ENCODE peak calls at places on chromosomes 11 and 22, in eight cellular contexts. R is K562, H is A549, F is ovary, B is stomach, Q is suprapubic skin, V is sigmoid colon, K is HepG2. T is an unnamed sample.

GRCh38 chr22:48827228-48827810 is 1000.4 kb downstream of the BRD1 start:
- DNase-seq in H (no peak), V (no peak), F (no peak), K (no peak), R (no peak), B (no peak), Q (peak; percentile 39), T (no peak)

GRCh38 chr11:77201370-77201769 is 73.3 kb downstream of the MYO7A start:
- DNase-seq in H (no peak), Q (peak; percentile 51), R (no peak), F (no peak), B (no peak), V (peak; percentile 38), K (no peak), T (no peak)

GRCh38 chr22:32123657-32124056 is 35.4 kb downstream of the C22orf42 start:
- DNase-seq in H (no peak), Q (no peak), R (no peak), V (no peak), F (no peak), B (no peak), K (no peak), T (no peak)

GRCh38 chr11:117182551-117182935 is 4.0 kb downstream of the SIDT2 start:
- DNase-seq in B (peak; percentile 24), H (no peak), F (no peak), R (no peak), V (peak; percentile 61), Q (no peak), K (no peak), T (no peak)

GRCh38 chr11:88410636-88411035 is 73.1 kb upstream of the CTSC start:
- DNase-seq in K (no peak), Q (no peak), B (no peak), V (no peak), F (no peak), H (no peak), R (no peak), T (no peak)

GRCh38 chr11:117933475-117933874 is 4.3 kb upstream of the TMPRSS13 start:
- DNase-seq in B (no peak), V (no peak), F (no peak), R (no peak), K (no peak), Q (no peak), H (no peak), T (no peak)

GRCh38 chr22:31870890-31871289 is 73.4 kb upstream of the YWHAH start:
- DNase-seq in H (peak; percentile 68), R (no peak), V (no peak), K (no peak), Q (no peak), B (no peak), F (no peak), T (peak; percentile 19)

GRCh38 chr22:25760848-25761595 is 19.0 kb downstream of the MYO18B start:
- DNase-seq in K (no peak), B (no peak), R (no peak), V (no peak), H (no peak), F (no peak), Q (no peak), T (no peak)

GRCh38 chr11:9606799-9607510 is 33.5 kb downstream of the WEE1 start:
- DNase-seq in Q (no peak), B (no peak), V (no peak), K (peak; percentile 69), H (no peak), F (no peak), R (no peak), T (no peak)

GRCh38 chr11:2302280-2302843 is 549 bp downstream of the TSPAN32 start:
- DNase-seq in Q (no peak), H (no peak), F (no peak), B (no peak), V (no peak), K (no peak), R (peak; percentile 53), T (no peak)

GRCh38 chr11:8906629-8907028 is 4.4 kb upstream of the AKIP1 start:
- DNase-seq in Q (no peak), V (no peak), F (no peak), K (no peak), H (peak; percentile 65), R (no peak), B (no peak), T (no peak)

GRCh38 chr11:33761471-33761870 is 12.8 kb downstream of the FBXO3 start:
- DNase-seq in F (no peak), K (no peak), H (no peak), Q (no peak), R (no peak), V (no peak), B (no peak), T (no peak)

GRCh38 chr11:85752890-85753581 is 57.9 kb downstream of the SYTL2 start:
- DNase-seq in F (no peak), H (no peak), K (no peak), V (no peak), B (peak; percentile 49), Q (no peak), R (no peak), T (peak; percentile 62)

GRCh38 chr11:67396587-67397398 is 4.9 kb downstream of the PPP1CA start:
- DNase-seq in V (peak; percentile 67), B (no peak), R (peak; percentile 12), K (no peak), Q (no peak), F (no peak), H (no peak), T (no peak)

GRCh38 chr11:112589132-112589531 is 328.5 kb upstream of the PLET1 start:
- DNase-seq in Q (no peak), B (no peak), V (no peak), R (no peak), H (no peak), K (no peak), F (no peak), T (no peak)

GRCh38 chr11:13462311-13462927 is 603 bp downstream of the BTBD10 start:
- DNase-seq in V (peak; percentile 78), Q (peak; percentile 82), B (peak; percentile 43), H (peak; percentile 63), K (peak; percentile 31), F (peak; percentile 33), R (peak; percentile 52), T (peak; percentile 78)

GRCh38 chr11:103202048-103202651 is 92.9 kb downstream of the DYNC2H1 start:
- DNase-seq in V (no peak), B (no peak), F (no peak), R (peak; percentile 6), Q (no peak), K (peak; percentile 10), H (peak; percentile 7), T (no peak)

GRCh38 chr22:24391836-24392217 is 35.6 kb upstream of the ADORA2A start:
- DNase-seq in F (no peak), K (no peak), B (no peak), Q (no peak), H (no peak), V (no peak), R (no peak), T (no peak)
- TF ChIP-seq EP300 in F (no peak), K (no peak), B (no peak), Q (no peak), H (no peak), V (no peak), R (no peak), T (no peak)

DNA sequence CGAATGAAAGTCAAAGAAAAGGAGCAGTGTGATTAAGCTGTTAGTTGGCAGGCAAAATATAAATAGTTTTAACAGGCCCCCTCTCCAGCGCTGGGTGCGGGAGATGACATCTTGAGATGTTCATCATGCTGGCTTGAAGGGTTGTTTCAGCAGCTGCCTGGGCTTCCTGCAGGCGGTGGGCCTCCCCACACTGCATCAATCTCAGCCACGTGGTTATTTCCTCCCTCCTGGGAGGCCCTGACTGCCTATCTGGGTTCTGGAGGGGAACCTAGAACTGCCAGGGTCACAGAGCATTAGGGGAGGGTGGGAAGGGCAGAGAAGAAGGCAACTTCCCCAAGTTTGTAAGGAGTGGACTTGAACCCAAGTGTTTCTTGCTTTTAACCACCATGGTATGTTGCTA is 173.4 kb upstream of the SYT13 start:
- DNase-seq in B (no peak), Q (no peak), K (no peak), F (no peak), R (no peak), H (no peak), V (no peak), T (no peak)
- H3K4me1 ChIP-seq in B (no peaks in the 10 kb centered on the region), Q (no peaks in the 10 kb centered on the region), K (peaks cover 10% of the 10 kb centered on the region), F (no peaks in the 10 kb centered on the region), R (no peaks in the 10 kb centered on the region), H (no peaks in the 10 kb centered on the region), V (no peaks in the 10 kb centered on the region), T (no peaks in the 10 kb centered on the region)

GRCh38 chr11:15071556-15072255 is 1.7 kb upstream of the CALCB start:
- DNase-seq in K (no peak), F (no peak), Q (no peak), H (no peak), R (no peak), V (no peak), B (no peak), T (no peak)

GRCh38 chr11:15075162-15075526 is 1.8 kb downstream of the CALCB start:
- DNase-seq in B (no peak), Q (no peak), H (no peak), K (no peak), V (no peak), F (no peak), R (no peak), T (no peak)

GRCh38 chr11:15074206-15075161 is 1.1 kb downstream of the CALCB start:
- DNase-seq in F (peak; percentile 26), R (peak; percentile 53), B (peak; percentile 91), K (peak; percentile 62), V (peak; percentile 87), H (peak; percentile 69), Q (peak; percentile 81), T (peak; percentile 86)

GRCh38 chr11:15072551-15073143 is 746 bp upstream of the CALCB start:
- DNase-seq in K (no peak), F (no peak), V (no peak), R (no peak), H (no peak), Q (no peak), B (no peak), T (no peak)

DNA sequence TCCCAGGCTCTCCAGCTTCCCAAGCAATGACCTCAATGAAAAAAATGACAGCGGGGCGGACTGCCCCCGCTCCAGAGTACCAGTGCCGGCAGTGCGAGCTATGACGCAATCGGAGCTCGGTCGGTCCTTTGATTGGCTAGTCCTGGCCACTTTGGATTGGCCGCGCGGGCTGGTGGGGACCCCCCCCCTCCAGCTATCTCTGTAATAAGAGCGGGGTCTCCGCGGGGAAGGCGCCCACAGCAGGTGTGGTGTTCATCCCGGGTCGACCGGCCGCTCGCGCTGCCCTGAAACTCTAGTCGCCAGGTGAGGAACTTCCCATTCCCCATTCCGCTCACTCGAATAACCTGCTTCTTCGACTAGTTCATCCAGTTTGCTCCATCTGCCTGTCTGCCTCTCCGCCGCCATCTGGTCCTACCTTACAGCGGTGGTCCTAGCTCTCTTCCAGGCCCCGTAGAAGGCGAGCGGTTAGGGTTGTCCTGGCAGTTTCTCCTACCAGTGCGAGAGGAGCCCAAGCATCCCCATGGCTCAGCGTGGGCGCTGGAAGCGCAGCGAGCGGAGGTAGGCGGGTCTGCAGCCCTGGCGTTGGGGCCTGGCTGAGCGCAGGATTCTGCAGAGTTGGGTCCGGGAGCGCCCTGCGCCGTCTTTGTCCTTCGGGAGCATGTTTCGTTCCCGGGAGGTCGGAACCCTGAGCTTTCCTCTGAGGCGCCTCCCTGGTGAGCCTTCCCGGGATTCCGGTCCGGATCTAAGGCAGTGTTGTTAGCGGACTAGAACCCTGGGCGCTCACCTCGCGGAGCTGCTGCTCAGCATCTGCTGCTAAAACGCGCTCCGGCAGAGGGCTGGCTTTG is at the start of gene CALCB:
- DNase-seq in H (no peak), R (no peak), F (no peak), B (no peak), K (no peak), V (no peak), Q (no peak), T (no peak)
- TF ChIP-seq EP300 in H (no peak), R (no peak), F (no peak), B (no peak), K (no peak), V (no peak), Q (no peak), T (no peak)

GRCh38 chr11:64859542-64860414 is 15.3 kb upstream of the CDC42BPG start:
- DNase-seq in Q (no peak), K (no peak), H (no peak), B (no peak), F (no peak), V (no peak), R (no peak), T (peak; percentile 62)
- H3K4me1 ChIP-seq in Q (peaks cover 79% of the 10 kb centered on the region), K (peaks cover 61% of the 10 kb centered on the region), H (peaks cover 48% of the 10 kb centered on the region), B (peaks cover 98% of the 10 kb centered on the region), F (peaks cover 29% of the 10 kb centered on the region), V (peaks cover 85% of the 10 kb centered on the region), R (peaks cover 28% of the 10 kb centered on the region), T (peaks cover 54% of the 10 kb centered on the region)